ENCODE peak calls at places on chromosomes 1 and 21, in four cellular contexts. R, N, T and A are unnamed samples.

GRCh38 chr1:69175078-69175477 is 392.6 kb upstream of the LRRC7 start:
- DNase-seq in R (no peak), N (no peak), T (no peak), A (no peak)

GRCh38 chr1:59442492-59442891 is 145.6 kb downstream of the FGGY start:
- DNase-seq in R (no peak), N (no peak), T (no peak), A (no peak)

GRCh38 chr21:37619464-37619974 is 252.9 kb downstream of the DYRK1A start:
- DNase-seq in R (no peak), N (no peak), T (no peak), A (no peak)

GRCh38 chr1:2106681-2107405 is 56.6 kb downstream of the PRKCZ start:
- DNase-seq in R (no peak), N (no peak), T (no peak), A (no peak)

GRCh38 chr1:219066631-219067349 is 106.9 kb upstream of the LYPLAL1 start:
- DNase-seq in R (no peak), N (no peak), T (no peak), A (no peak)

GRCh38 chr1:84851839-84852238 is 41.2 kb downstream of the LPAR3 start:
- DNase-seq in R (no peak), N (no peak), T (no peak), A (no peak)

GRCh38 chr1:40861227-40862003 is 748 bp downstream of the CITED4 start:
- DNase-seq in R (no peak), N (no peak), T (no peak), A (peak)

GRCh38 chr1:162822391-162823200 is 32.1 kb downstream of the HSD17B7 start:
- DNase-seq in R (no peak), N (no peak), T (no peak), A (peak)

GRCh38 chr1:41558761-41559171 is 74.3 kb upstream of the EDN2 start:
- DNase-seq in R (no peak), N (no peak), T (no peak), A (no peak)

GRCh38 chr1:215647738-215648137 is 80.6 kb downstream of the KCTD3 start:
- DNase-seq in R (no peak), N (no peak), T (no peak), A (no peak)

GRCh38 chr21:16154961-16155360 is 425.2 kb downstream of the USP25 start:
- DNase-seq in R (no peak), N (no peak), T (no peak), A (no peak)

GRCh38 chr1:4653328-4653660 is 1.1 kb upstream of the AJAP1 start:
- DNase-seq in R (no peak), N (no peak), T (no peak), A (no peak)

GRCh38 chr21:14120091-14120734 is 90.5 kb downstream of the LIPI start:
- DNase-seq in R (peak), N (peak), T (peak), A (peak)

GRCh38 chr1:100622037-100622436 is 84.1 kb downstream of the GPR88 start:
- DNase-seq in R (no peak), N (no peak), T (no peak), A (no peak)

GRCh38 chr21:26966978-26967913 is at the start of gene ADAMTS5:
- DNase-seq in R (no peak), N (no peak), T (no peak), A (peak)

GRCh38 chr1:116377564-116378529 is 4.8 kb downstream of the ATP1A1 start:
- DNase-seq in R (no peak), N (peak), T (peak), A (no peak)

GRCh38 chr1:199508653-199509052 is 518.9 kb upstream of the NR5A2 start:
- DNase-seq in R (no peak), N (no peak), T (no peak), A (no peak)

GRCh38 chr1:24417681-24418080 is 2.1 kb downstream of the NIPAL3 start:
- DNase-seq in R (no peak), N (no peak), T (no peak), A (no peak)

GRCh38 chr1:109769335-109770078 is 5.8 kb upstream of the EPS8L3 start:
- DNase-seq in R (no peak), N (no peak), T (no peak), A (peak)

GRCh38 chr1:107829083-107829771 is 135.8 kb downstream of the VAV3 start:
- DNase-seq in R (no peak), N (peak), T (no peak), A (no peak)

GRCh38 chr1:53734650-53735211 is 4.2 kb downstream of the GLIS1 start:
- DNase-seq in R (no peak), N (no peak), T (no peak), A (no peak)

GRCh38 chr1:72037745-72038343 is 244.5 kb downstream of the NEGR1 start:
- DNase-seq in R (peak), N (no peak), T (peak), A (peak)

GRCh38 chr21:42495765-42496119 is 282 bp downstream of the RSPH1 start:
- DNase-seq in R (no peak), N (no peak), T (no peak), A (no peak)

GRCh38 chr1:156502749-156503671 is 2.4 kb upstream of the MEF2D start:
- DNase-seq in R (no peak), N (no peak), T (no peak), A (peak)

GRCh38 chr1:159921700-159922498 is 3.4 kb downstream of the TAGLN2 start:
- DNase-seq in R (peak), N (no peak), T (no peak), A (no peak)

GRCh38 chr1:8349473-8349865 is 31.6 kb downstream of the SLC45A1 start:
- DNase-seq in R (no peak), N (no peak), T (no peak), A (no peak)

GRCh38 chr1:8348777-8349472 is 31.0 kb downstream of the SLC45A1 start:
- DNase-seq in R (peak), N (no peak), T (peak), A (peak)

GRCh38 chr1:8348056-8348776 is 30.3 kb downstream of the SLC45A1 start:
- DNase-seq in R (no peak), N (no peak), T (no peak), A (no peak)

GRCh38 chr1:8350914-8351684 is 33.2 kb downstream of the SLC45A1 start:
- DNase-seq in R (no peak), N (no peak), T (no peak), A (no peak)

DNA sequence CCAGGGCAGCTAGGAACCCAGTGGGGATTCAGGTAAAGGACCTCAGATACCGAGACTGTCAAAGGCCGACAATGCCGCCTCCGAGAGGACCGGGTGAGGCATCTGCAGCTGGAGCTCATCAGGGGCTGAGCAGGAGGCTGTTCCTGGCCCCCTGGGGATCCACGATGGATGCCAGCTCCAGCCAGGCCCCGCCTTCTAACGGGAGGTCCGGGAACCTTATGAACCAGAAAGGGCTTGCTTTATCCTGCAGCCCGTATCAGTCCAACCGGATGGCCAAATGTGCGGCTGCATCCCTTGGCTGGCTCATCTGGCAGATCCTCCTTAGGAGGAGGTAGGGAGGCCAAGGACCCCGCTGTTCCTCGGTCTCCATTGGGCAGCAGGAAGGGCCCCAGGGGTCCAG is 32.0 kb downstream of the SLC45A1 start:
- DNase-seq in R (no peak), N (no peak), T (no peak), A (no peak)
- TF ChIP-seq CREB1 in R (no peak), N (no peak), T (no peak), A (no peak)

DNA sequence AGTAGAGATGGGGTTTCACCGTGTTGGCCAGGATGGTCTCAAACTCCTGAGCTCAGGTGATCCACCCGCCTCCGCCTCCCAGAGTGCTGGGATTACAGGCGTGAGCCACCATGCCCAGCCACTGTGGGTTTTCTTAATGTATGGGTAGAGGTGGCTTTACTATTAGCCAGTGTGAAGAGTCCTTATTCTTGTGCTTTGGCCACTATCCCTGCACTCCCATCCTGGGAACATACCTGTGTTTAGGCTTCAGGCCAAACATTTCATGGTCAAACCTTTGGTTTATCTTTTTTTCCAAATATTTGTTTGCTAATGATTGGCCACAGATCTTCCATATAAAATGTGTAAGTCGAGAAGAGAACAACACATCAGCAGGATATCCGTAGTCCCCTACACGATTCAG is 16.5 kb downstream of the FMO5 start:
- DNase-seq in R (no peak), N (no peak), T (no peak), A (no peak)
- TF ChIP-seq NR2C2 in R (no peak), N (no peak), T (no peak), A (no peak)

GRCh38 chr1:179103999-179104398 is 22.1 kb downstream of the TOR3A start:
- DNase-seq in R (no peak), N (no peak), T (no peak), A (no peak)

GRCh38 chr1:179104851-179105250 is 23.0 kb downstream of the TOR3A start:
- DNase-seq in R (no peak), N (no peak), T (peak), A (no peak)

GRCh38 chr1:179107706-179108629 is 26.1 kb downstream of the TOR3A start:
- DNase-seq in R (no peak), N (no peak), T (no peak), A (no peak)

GRCh38 chr1:179108644-179109043 is 26.8 kb downstream of the TOR3A start:
- DNase-seq in R (no peak), N (no peak), T (no peak), A (no peak)

DNA sequence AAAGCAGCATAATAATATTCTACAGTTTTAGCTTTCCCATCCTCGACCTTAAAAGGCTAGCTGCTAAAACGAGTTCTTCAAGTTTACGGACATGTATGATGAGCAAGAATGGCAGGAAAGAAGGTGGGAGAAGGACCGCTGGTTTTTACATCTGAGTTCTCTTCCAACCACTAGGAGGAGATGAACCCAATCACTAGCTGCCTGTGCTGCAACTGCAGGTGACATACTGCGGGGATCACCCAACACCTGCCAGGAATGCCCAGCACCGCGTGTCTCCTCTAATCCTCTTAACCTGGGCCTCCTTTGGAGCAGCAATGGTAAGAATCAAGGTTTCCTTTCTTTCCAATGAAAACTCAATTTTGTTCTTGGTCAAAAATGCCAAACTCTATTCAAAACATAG is 23.5 kb downstream of the TOR3A start:
- DNase-seq in R (peak), N (no peak), T (peak), A (peak)
- TF ChIP-seq CREB1 in R (no peak), N (no peak), T (no peak), A (no peak)

GRCh38 chr1:164765557-164765956 is 206.6 kb downstream of the PBX1 start:
- DNase-seq in R (no peak), N (no peak), T (no peak), A (no peak)
- TF ChIP-seq NR2C2 in R (no peak), N (no peak), T (no peak), A (no peak)

GRCh38 chr1:112762541-112763141 is 47.5 kb upstream of the PPM1J start:
- DNase-seq in R (no peak), N (no peak), T (no peak), A (no peak)
- TF ChIP-seq CREB1 in R (no peak), N (no peak), T (no peak), A (no peak)

GRCh38 chr1:235763962-235764361 is 102.7 kb downstream of the LYST start:
- DNase-seq in R (no peak), N (peak), T (no peak), A (no peak)

GRCh38 chr1:235759336-235759735 is 107.4 kb downstream of the LYST start:
- DNase-seq in R (no peak), N (no peak), T (no peak), A (no peak)

GRCh38 chr1:235757697-235758096 is 108.1 kb upstream of the GNG4 start:
- DNase-seq in R (no peak), N (no peak), T (no peak), A (no peak)

DNA sequence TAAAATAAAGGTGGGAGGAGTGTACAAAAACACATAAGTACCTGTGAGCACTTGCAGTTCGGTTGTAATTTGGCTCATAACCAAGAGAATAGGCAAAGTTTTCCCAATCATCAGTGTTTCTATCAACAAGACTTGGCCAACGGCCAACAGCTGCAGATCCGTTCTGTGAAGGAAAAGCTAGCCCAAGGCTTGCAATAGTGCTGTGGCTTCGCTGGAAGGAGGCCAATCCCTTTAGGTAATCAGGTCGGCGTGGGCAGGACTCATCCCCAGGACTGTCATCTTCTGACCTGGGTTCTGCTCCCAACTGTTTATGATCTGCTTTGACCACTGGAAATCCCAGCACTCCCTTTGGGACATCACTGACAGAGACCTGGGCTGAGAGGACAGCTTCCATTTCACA is 107.8 kb downstream of the LYST start:
- DNase-seq in R (no peak), N (no peak), T (no peak), A (no peak)
- TF ChIP-seq NR2C2 in R (no peak), N (no peak), T (no peak), A (no peak)

DNA sequence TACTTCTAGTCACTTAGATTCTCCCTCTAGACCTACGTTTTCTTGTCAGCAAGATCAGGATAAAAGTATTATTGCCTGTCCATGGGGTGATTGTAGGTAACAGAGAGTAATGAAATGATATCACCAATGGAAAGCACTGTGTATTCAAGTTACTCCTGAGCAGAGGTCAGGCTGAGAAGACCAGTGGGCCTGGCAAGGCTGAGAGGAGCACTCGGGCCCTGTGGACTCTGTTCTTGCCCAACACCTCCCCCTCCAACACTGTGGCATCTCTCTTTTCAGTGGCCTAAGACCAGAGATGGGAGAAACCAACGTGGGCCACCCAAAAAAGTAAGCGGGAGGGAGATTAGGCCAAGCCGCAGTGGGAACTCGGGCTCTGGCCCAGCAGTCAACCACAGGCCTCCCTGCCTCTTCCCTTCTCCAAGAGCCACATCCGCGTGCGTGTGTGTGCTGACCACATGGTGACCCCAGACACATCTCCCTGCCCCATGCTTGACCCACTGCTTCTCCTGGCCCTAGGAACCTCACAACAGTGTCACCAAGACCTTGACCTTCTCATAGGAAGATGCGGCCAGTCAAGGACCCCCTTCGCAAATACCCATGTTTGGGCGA is 12.3 kb downstream of the RORC start:
- DNase-seq in R (no peak), N (no peak), T (no peak), A (no peak)
- TF ChIP-seq CREB1 in R (no peak), N (no peak), T (no peak), A (no peak)

GRCh38 chr1:221714227-221715116 is 27.4 kb downstream of the DUSP10 start:
- DNase-seq in R (no peak), N (no peak), T (no peak), A (no peak)

GRCh38 chr1:221716713-221717490 is 25.0 kb downstream of the DUSP10 start:
- DNase-seq in R (peak), N (no peak), T (peak), A (no peak)

GRCh38 chr1:221717491-221717865 is 24.4 kb downstream of the DUSP10 start:
- DNase-seq in R (no peak), N (no peak), T (peak), A (no peak)

GRCh38 chr1:221712776-221713431 is 29.0 kb downstream of the DUSP10 start:
- DNase-seq in R (no peak), N (peak), T (no peak), A (no peak)

GRCh38 chr1:221715321-221716169 is 26.3 kb downstream of the DUSP10 start:
- DNase-seq in R (no peak), N (no peak), T (peak), A (peak)
- TF ChIP-seq NR2C2 in R (no peak), N (no peak), T (no peak), A (no peak)

GRCh38 chr1:193408782-193409293 is 222.4 kb upstream of the B3GALT2 start:
- DNase-seq in R (no peak), N (no peak), T (no peak), A (no peak)

GRCh38 chr1:193402032-193402431 is 215.6 kb upstream of the B3GALT2 start:
- DNase-seq in R (no peak), N (no peak), T (no peak), A (no peak)

GRCh38 chr1:193404236-193404635 is 217.8 kb upstream of the B3GALT2 start:
- DNase-seq in R (no peak), N (no peak), T (no peak), A (no peak)

GRCh38 chr1:193402977-193403376 is 216.6 kb upstream of the B3GALT2 start:
- DNase-seq in R (no peak), N (no peak), T (no peak), A (no peak)

DNA sequence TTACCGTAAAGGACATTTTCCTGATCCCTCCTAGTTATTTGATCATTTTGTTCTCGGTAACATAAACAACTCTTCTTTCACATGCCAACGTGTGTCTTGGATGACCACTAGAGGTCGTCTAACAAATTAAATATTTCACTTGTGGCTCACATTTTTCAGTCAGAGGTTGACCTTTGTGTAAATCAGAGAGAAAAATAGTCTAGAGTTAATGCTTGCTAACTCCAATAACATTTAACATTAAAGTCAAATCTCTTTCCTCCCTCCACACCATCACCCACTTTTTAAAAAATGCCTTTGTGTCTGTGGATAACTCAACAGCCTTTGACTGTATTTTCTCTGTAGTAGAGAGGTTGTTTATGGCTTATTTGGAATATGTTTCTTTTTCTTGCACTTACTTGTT is 220.5 kb upstream of the B3GALT2 start:
- DNase-seq in R (peak), N (no peak), T (peak), A (no peak)
- TF ChIP-seq CREB1 in R (no peak), N (no peak), T (no peak), A (no peak)